ENCODE peak calls at places on chromosome 3, in eight cellular contexts. L, N, Q, T, R, M, K and H are unnamed samples.

GRCh38 chr3:126017310-126017709 is 48.3 kb downstream of the ROPN1B start:
- DNase-seq in M (no peak), K (no peak), T (no peak), Q (no peak), L (no peak), N (no peak), R (no peak), H (no peak)

GRCh38 chr3:53643757-53644156 is 149.3 kb downstream of the CACNA1D start:
- DNase-seq in M (no peak), L (no peak), N (no peak), T (no peak), K (no peak), R (no peak), Q (no peak), H (no peak)

GRCh38 chr3:129343643-129344360 is 65.1 kb downstream of the HMCES start:
- DNase-seq in Q (peak), T (no peak), R (no peak), K (no peak), M (peak), N (no peak), L (peak), H (no peak)

GRCh38 chr3:129441782-129442181 is 1.8 kb downstream of the IFT122 start:
- DNase-seq in T (no peak), Q (no peak), M (peak), N (peak), R (no peak), K (no peak), L (no peak), H (peak)

GRCh38 chr3:15631426-15632211 is 30.1 kb downstream of the BTD start:
- DNase-seq in T (no peak), N (no peak), M (no peak), L (no peak), Q (no peak), R (no peak), K (no peak), H (no peak)

GRCh38 chr3:144221771-144222170 is 250.1 kb downstream of the DIPK2A start:
- DNase-seq in M (no peak), K (no peak), L (no peak), R (no peak), T (no peak), N (no peak), Q (no peak), H (no peak)

GRCh38 chr3:55307622-55308021 is 179.5 kb downstream of the WNT5A start:
- DNase-seq in M (peak), N (no peak), T (no peak), L (no peak), R (no peak), K (no peak), Q (no peak), H (no peak)

GRCh38 chr3:50264389-50264963 is 4.5 kb upstream of the SEMA3B start:
- DNase-seq in K (no peak), R (no peak), T (peak), M (peak), Q (peak), N (peak), L (peak), H (peak)

GRCh38 chr3:64445318-64446300 is 220.3 kb upstream of the PRICKLE2 start:
- DNase-seq in N (no peak), M (peak), Q (peak), R (peak), T (no peak), L (peak), K (no peak), H (no peak)

GRCh38 chr3:171822707-171823106 is 12.4 kb upstream of the PLD1 start:
- DNase-seq in N (no peak), L (no peak), M (no peak), K (no peak), T (no peak), R (no peak), Q (no peak), H (no peak)

GRCh38 chr3:123159926-123160635 is 41.7 kb upstream of the SEC22A start:
- DNase-seq in R (no peak), N (peak), K (no peak), T (no peak), L (no peak), M (peak), Q (no peak), H (peak)

GRCh38 chr3:29775352-29775751 is 494.5 kb downstream of the RBMS3 start:
- DNase-seq in N (peak), R (no peak), T (no peak), K (no peak), Q (no peak), L (no peak), M (no peak), H (no peak)

GRCh38 chr3:123075359-123075758 is 8.5 kb downstream of the PDIA5 start:
- DNase-seq in T (no peak), K (no peak), N (no peak), L (no peak), Q (no peak), R (no peak), M (peak), H (no peak)

GRCh38 chr3:178260887-178261286 is 275.3 kb upstream of the KCNMB2 start:
- DNase-seq in N (no peak), L (no peak), K (no peak), T (no peak), R (no peak), M (no peak), Q (no peak), H (no peak)

GRCh38 chr3:121463745-121464144 is 82.0 kb downstream of the POLQ start:
- DNase-seq in R (no peak), T (no peak), K (no peak), M (peak), N (no peak), Q (no peak), L (no peak), H (no peak)

GRCh38 chr3:155682437-155682836 is 62.4 kb downstream of the PLCH1 start:
- DNase-seq in T (no peak), K (no peak), M (no peak), L (no peak), R (no peak), N (no peak), Q (no peak), H (no peak)

GRCh38 chr3:177787279-177788041 is 590.2 kb upstream of the TBL1XR1 start:
- DNase-seq in Q (no peak), R (no peak), N (no peak), T (no peak), K (no peak), M (no peak), L (no peak), H (no peak)

GRCh38 chr3:79878697-79879096 is 110.9 kb upstream of the ROBO1 start:
- DNase-seq in K (no peak), L (no peak), Q (no peak), R (no peak), N (no peak), M (no peak), T (no peak), H (no peak)

GRCh38 chr3:14374444-14374883 is 27.9 kb upstream of the SLC6A6 start:
- DNase-seq in K (no peak), L (peak), Q (no peak), N (no peak), R (no peak), M (no peak), T (no peak), H (no peak)

GRCh38 chr3:123046262-123046873 is 18.8 kb upstream of the SEMA5B start:
- DNase-seq in N (no peak), R (no peak), M (peak), Q (no peak), L (no peak), T (no peak), K (no peak), H (no peak)

GRCh38 chr3:197749315-197749600 is 425 bp upstream of the FYTTD1 start:
- DNase-seq in M (peak), L (no peak), Q (no peak), N (no peak), K (no peak), T (no peak), R (no peak), H (no peak)

GRCh38 chr3:10437272-10437994 is 68.0 kb downstream of the ATP2B2 start:
- DNase-seq in R (no peak), K (no peak), L (no peak), N (no peak), Q (no peak), T (peak), M (peak), H (peak)

GRCh38 chr3:132538072-132538471 is 59.0 kb upstream of the ACKR4 start:
- DNase-seq in L (no peak), Q (peak), M (no peak), T (no peak), N (no peak), K (no peak), R (no peak), H (no peak)

GRCh38 chr3:30607032-30607833 is 832 bp downstream of the TGFBR2 start:
- DNase-seq in L (peak), M (peak), Q (peak), R (peak), T (no peak), N (no peak), K (peak), H (no peak)

GRCh38 chr3:165339753-165340152 is 143.6 kb upstream of the SLITRK3 start:
- DNase-seq in Q (no peak), M (peak), L (no peak), K (no peak), R (no peak), N (no peak), T (no peak), H (peak)

GRCh38 chr3:194556086-194557056 is 69.6 kb upstream of the ATP13A3 start:
- DNase-seq in R (no peak), N (no peak), L (peak), M (peak), Q (no peak), K (no peak), T (no peak), H (no peak)
- H3K4me3 ChIP-seq in R (peak), N (no peak), L (no peak), M (no peak), Q (no peak), K (no peak), T (no peak), H (no peak)

GRCh38 chr3:113557374-113557773 is 25.0 kb downstream of the SIDT1 start:
- DNase-seq in T (no peak), M (peak), K (no peak), L (peak), Q (no peak), R (no peak), N (no peak), H (no peak)

GRCh38 chr3:113556556-113557335 is 24.4 kb downstream of the SIDT1 start:
- DNase-seq in L (no peak), Q (no peak), T (no peak), R (no peak), K (no peak), N (no peak), M (no peak), H (no peak)

GRCh38 chr3:113555138-113555537 is 22.8 kb downstream of the SIDT1 start:
- DNase-seq in K (no peak), Q (no peak), N (no peak), M (no peak), L (no peak), R (no peak), T (no peak), H (no peak)

GRCh38 chr3:113551821-113552220 is 19.5 kb downstream of the SIDT1 start:
- DNase-seq in M (no peak), L (no peak), N (no peak), R (no peak), K (no peak), Q (no peak), T (no peak), H (no peak)

DNA sequence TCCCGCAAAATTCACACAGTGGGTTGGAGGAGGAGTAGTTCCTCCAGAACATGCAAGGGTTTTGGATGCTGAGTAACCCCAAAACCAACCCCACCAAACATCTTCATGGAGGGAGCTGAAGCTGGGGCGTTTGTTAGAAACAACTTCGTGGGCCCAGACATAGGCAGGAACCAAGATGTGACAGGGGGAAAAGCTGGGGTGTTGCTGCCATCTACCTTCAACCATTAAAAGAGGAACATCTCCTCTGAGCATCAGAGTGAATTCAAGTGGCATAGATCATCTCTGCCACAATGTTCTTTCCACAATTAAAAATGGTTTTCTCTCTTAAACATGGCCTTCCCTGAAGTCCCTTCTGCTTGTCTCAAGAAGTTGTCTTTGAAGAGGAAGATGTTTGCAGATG is 20.5 kb downstream of the SIDT1 start:
- DNase-seq in N (no peak), T (no peak), L (no peak), M (no peak), Q (no peak), R (no peak), K (no peak), H (no peak)
- H3K4me3 ChIP-seq in N (no peak), T (no peak), L (no peak), M (no peak), Q (no peak), R (no peak), K (no peak), H (no peak)

GRCh38 chr3:13348100-13348499 is 72.0 kb downstream of the NUP210 start:
- DNase-seq in R (no peak), K (no peak), T (no peak), N (no peak), Q (no peak), L (no peak), M (no peak), H (no peak)
- H3K4me3 ChIP-seq in R (no peak), K (no peak), T (no peak), N (no peak), Q (no peak), L (no peak), M (no peak), H (no peak)

GRCh38 chr3:43932921-43933320 is 242.2 kb downstream of the ABHD5 start:
- DNase-seq in N (peak), Q (no peak), L (no peak), K (no peak), T (no peak), M (peak), R (no peak), H (peak)
- H3K4me3 ChIP-seq in N (no peak), Q (no peak), L (no peak), K (no peak), T (no peak), M (no peak), R (no peak), H (no peak)

GRCh38 chr3:134357914-134358811 is 16.1 kb downstream of the AMOTL2 start:
- DNase-seq in L (peak), T (peak), N (peak), M (peak), R (no peak), K (no peak), Q (no peak), H (peak)
- H3K4me3 ChIP-seq in L (peak), T (peak), N (no peak), M (peak), R (no peak), K (no peak), Q (no peak), H (no peak)

GRCh38 chr3:59451800-59452741 is 402.2 kb upstream of the CFAP20DC start:
- DNase-seq in L (no peak), M (no peak), T (no peak), K (no peak), N (no peak), Q (no peak), R (no peak), H (no peak)

GRCh38 chr3:59456852-59457485 is 407.1 kb upstream of the CFAP20DC start:
- DNase-seq in K (no peak), N (no peak), Q (no peak), L (no peak), M (no peak), R (no peak), T (no peak), H (no peak)

GRCh38 chr3:59446775-59447465 is 397.1 kb upstream of the CFAP20DC start:
- DNase-seq in Q (no peak), T (no peak), M (no peak), N (no peak), L (no peak), K (no peak), R (no peak), H (no peak)

GRCh38 chr3:59451041-59451763 is 401.4 kb upstream of the CFAP20DC start:
- DNase-seq in L (no peak), Q (no peak), T (no peak), R (no peak), K (no peak), N (no peak), M (no peak), H (no peak)
- H3K4me3 ChIP-seq in L (no peak), Q (no peak), T (no peak), R (no peak), K (no peak), N (no peak), M (no peak), H (no peak)

GRCh38 chr3:49057268-49057667 is 28.1 kb upstream of the IMPDH2 start:
- DNase-seq in Q (no peak), T (no peak), L (no peak), K (no peak), M (no peak), R (no peak), N (no peak), H (no peak)

GRCh38 chr3:49053543-49053942 is 24.3 kb upstream of the IMPDH2 start:
- DNase-seq in K (no peak), N (no peak), R (no peak), M (no peak), L (no peak), T (no peak), Q (no peak), H (no peak)

GRCh38 chr3:49058011-49058410 is 28.8 kb upstream of the IMPDH2 start:
- DNase-seq in L (no peak), R (no peak), M (no peak), K (no peak), Q (no peak), T (no peak), N (no peak), H (no peak)

DNA sequence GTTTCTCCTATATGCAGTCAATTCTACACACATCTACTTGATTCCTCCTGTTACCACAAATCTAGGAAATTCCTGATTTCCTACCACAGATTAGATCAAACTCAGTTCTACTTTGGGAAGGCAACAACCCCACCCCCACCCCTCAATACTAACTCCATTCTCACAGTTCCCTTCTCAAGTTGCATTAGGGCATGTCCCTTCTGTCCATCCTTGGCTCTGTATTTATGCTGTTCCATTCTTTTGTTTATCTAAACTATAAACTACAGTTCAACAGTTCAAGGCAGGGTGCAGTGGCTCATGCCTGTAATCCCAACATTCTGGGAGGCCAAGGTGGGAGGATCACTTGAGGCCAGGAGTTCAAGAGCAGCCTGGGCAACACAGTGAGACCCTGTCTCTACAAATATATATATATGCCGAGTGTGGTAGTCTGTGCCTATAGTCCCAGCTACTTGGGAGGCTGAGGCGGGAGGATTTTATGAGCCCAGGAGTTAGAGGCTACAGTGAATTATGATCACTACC is 25.2 kb upstream of the IMPDH2 start:
- DNase-seq in N (no peak), L (no peak), K (no peak), R (no peak), Q (no peak), M (no peak), T (no peak), H (no peak)
- H3K4me3 ChIP-seq in N (no peak), L (no peak), K (no peak), R (no peak), Q (no peak), M (no peak), T (no peak), H (no peak)

GRCh38 chr3:8505621-8506020 is 4.0 kb downstream of the LMCD1 start:
- DNase-seq in M (no peak), Q (peak), N (no peak), R (no peak), K (no peak), L (no peak), T (no peak), H (no peak)

GRCh38 chr3:8503461-8503860 is 1.8 kb downstream of the LMCD1 start:
- DNase-seq in T (no peak), L (no peak), Q (no peak), R (no peak), K (no peak), N (no peak), M (peak), H (no peak)

GRCh38 chr3:8501388-8502131 is at the start of gene LMCD1:
- DNase-seq in L (peak), Q (peak), M (peak), N (peak), T (peak), K (peak), R (peak), H (peak)

GRCh38 chr3:8504611-8504973 is 3.0 kb downstream of the LMCD1 start:
- DNase-seq in T (no peak), M (no peak), K (no peak), R (no peak), L (no peak), N (no peak), Q (no peak), H (no peak)

DNA sequence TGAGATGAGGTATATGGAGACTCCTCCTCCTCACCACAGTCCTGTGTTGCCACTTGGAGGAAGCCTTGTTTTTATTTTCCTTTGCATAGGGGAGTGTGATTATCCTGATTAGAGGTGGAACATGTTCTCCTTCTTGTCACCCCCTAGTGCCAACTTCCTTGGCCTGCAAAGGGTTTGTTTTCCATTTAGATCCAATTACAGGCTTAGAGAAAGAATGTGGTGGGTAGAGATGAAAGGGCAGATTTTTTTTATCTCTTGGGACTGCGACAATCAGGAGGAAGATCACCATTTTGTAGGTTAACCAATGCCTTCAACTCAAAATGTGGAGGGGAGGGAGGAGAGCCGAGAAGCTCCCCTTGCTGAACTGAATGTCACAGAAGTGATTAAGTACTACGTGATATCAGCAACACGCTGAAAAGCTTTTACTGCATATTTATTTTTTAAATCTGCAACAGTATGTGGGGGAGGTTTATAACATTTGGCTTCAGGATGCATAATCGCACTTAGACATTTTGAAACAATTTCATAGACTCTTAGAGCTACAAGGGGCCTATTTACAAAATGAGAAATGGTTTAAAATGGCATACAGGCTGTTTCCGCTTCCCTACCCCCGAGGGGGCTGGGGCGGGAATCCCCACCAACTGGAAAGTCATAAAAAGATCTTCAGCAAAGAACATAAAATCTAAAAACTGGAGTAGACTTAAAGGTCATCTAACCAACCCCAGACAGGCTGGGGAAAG is 2.4 kb downstream of the LMCD1 start:
- DNase-seq in L (no peak), N (no peak), T (no peak), R (no peak), M (no peak), Q (no peak), K (no peak), H (no peak)
- H3K4me3 ChIP-seq in L (no peak), N (no peak), T (peak), R (peak), M (peak), Q (no peak), K (peak), H (peak)

DNA sequence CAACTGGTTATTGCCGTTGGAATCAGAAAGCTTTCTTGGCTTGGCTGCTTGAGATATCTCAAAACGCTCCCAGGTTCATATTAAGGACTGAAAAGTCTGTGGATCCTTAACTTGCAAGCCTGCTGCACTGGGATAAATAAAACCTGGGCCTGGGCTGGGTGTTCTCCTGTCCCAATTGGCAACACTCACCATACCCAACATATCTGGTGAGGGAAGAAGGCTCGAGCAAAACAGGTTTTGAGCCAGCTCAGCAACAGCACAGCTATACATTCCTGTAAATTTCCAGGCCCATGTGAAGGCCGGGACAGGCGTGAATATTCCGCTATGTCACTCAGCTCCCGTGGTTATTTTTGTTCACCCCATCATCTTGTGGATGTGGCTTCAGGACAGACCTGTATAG is 169.0 kb upstream of the BCL6 start:
- DNase-seq in M (no peak), R (no peak), L (peak), N (no peak), T (no peak), K (no peak), Q (no peak), H (no peak)
- H3K4me3 ChIP-seq in M (no peak), R (no peak), L (peak), N (no peak), T (no peak), K (no peak), Q (no peak), H (no peak)